ENCODE peak calls at places on chromosome 19, in seven cellular contexts. P is pancreas; O is left ventricle myocardium inferior; Q is left lung; J is A549; R is CD8-positive, alpha-beta memory T cell; X is transverse colon. E is an unnamed sample.

GRCh38 chr19:57288373-57288772 is 8.1 kb downstream of the ZNF460 start:
- DNase-seq in O (no peak), R (no peak), P (no peak), X (no peak), Q (no peak), J (no peak), E (no peak)

GRCh38 chr19:12995596-12996541 is 594 bp downstream of the NFIX start:
- DNase-seq in X (no peak), P (peak; percentile 70), Q (no peak), O (no peak), R (no peak), J (no peak), E (peak; percentile 83)

GRCh38 chr19:10749435-10750384 is 31.8 kb downstream of the DNM2 start:
- DNase-seq in O (no peak), R (no peak), X (peak; percentile 84), Q (no peak), J (no peak), P (peak; percentile 70), E (peak; percentile 12)

GRCh38 chr19:35874392-35874930 is 6.1 kb downstream of the APLP1 start:
- DNase-seq in Q (peak; percentile 77), J (no peak), X (no peak), R (no peak), P (no peak), O (no peak), E (no peak)

GRCh38 chr19:16036397-16036925 is 39.8 kb upstream of the TPM4 start:
- DNase-seq in O (no peak), P (no peak), Q (no peak), J (no peak), X (no peak), R (no peak), E (no peak)

GRCh38 chr19:34838753-34839431 is 65.9 kb upstream of the ZNF599 start:
- DNase-seq in P (no peak), J (peak; percentile 32), Q (peak; percentile 77), X (peak; percentile 31), R (no peak), O (no peak), E (peak; percentile 22)

GRCh38 chr19:50489461-50490011 is 12.9 kb upstream of the GARIN5A start:
- DNase-seq in O (no peak), X (no peak), P (peak; percentile 45), R (no peak), Q (no peak), J (no peak), E (peak; percentile 41)

GRCh38 chr19:19276386-19276785 is 3.3 kb upstream of the TM6SF2 start:
- DNase-seq in X (no peak), P (no peak), J (no peak), R (no peak), Q (no peak), O (no peak), E (no peak)

GRCh38 chr19:46818812-46819211 is 30.4 kb upstream of the SLC1A5 start:
- DNase-seq in O (no peak), Q (no peak), P (no peak), J (peak; percentile 69), R (no peak), X (no peak), E (peak; percentile 6)

DNA sequence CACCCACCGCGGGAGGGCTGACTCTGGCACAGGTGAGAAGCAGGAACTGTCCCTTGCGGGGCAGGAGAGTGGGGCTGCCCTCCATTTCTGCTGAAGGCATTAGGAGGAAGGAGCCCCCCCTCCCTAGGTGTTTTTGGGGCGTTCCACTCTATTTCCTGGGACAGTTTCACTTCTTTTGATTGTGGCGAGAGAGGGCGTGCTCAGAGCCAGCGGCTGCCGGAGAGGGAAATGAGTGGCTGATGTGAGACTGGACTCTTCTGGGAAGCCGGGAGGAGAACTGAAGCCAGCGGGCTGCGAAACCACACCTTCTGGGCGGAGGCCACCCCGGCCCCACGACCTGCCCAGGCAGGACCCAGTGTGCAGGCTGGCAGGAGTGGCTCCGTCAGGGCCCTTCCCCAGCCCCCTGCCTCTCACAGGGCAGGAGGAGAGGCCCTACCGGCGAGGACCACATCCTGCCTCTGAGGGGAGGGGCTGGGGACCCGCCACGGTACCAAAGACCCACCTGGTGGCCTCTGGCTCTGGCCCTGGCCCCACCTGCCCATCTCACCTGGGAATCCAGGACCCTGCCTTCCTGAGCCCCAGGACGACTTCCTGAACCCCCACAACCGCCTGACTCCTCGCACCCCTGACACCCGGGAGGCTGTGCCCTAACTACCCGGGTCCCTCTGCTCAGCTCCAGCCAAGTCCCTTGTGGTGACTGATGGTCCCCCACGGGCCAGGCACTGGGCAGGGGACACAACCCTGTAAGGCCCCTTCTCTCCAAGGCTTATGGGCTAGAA is 25.9 kb downstream of the MPND start:
- DNase-seq in R (peak; percentile 83), J (no peak), P (no peak), Q (peak; percentile 92), X (peak; percentile 84), O (peak; percentile 46), E (peak; percentile 84)
- H3K4me3 ChIP-seq in R (peak overlapping the region; percentile 75), J (no peak overlapping the region), P (peak overlapping the region; percentile 28), Q (no peak overlapping the region), X (peak overlapping the region; percentile 27), O (peak overlapping the region; percentile 50), E (no peak overlapping the region)

GRCh38 chr19:1173845-1174809 is at the start of gene SBNO2:
- DNase-seq in R (peak; percentile 90), Q (peak; percentile 95), O (peak; percentile 88), X (peak; percentile 95), J (peak; percentile 89), P (peak; percentile 99), E (peak; percentile 96)
- H3K4me1 ChIP-seq in R (peaks cover 4% of the 10 kb centered on the region), Q (peaks cover 87% of the 10 kb centered on the region), O (peaks cover 39% of the 10 kb centered on the region), X (peaks cover 4% of the 10 kb centered on the region), J (peaks cover 72% of the 10 kb centered on the region), P (no peaks in the 10 kb centered on the region), E (peaks cover 2% of the 10 kb centered on the region)

DNA sequence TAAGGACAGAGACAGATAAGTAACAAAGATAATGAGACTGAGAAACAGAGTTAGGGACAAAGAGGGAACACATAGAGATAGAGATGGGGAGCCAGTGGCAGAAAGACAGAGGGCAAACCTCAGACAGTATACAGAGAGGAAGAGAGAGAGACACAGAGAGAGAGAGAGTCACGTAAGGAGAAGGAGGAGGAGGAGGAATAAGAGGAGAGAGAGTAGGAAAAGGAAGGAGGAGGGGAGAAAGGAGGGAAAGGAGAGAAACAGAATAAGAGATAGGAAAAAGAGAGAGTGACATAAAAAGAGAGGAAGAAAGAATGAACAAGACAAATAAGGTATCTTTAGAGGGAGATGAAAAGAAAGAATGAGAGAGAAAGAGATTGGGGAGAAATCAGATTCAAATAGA is 23.6 kb downstream of the CYP2B6 start:
- DNase-seq in R (no peak), P (no peak), J (no peak), X (no peak), Q (no peak), O (no peak), E (no peak)
- H3K4me3 ChIP-seq in R (no peak overlapping the region), P (no peak overlapping the region), J (no peak overlapping the region), X (no peak overlapping the region), Q (no peak overlapping the region), O (no peak overlapping the region), E (no peak overlapping the region)

GRCh38 chr19:29678484-29679106 is 13.3 kb downstream of the PLEKHF1 start:
- DNase-seq in R (no peak), X (peak; percentile 28), P (no peak), J (no peak), Q (peak; percentile 74), O (peak; percentile 86), E (peak; percentile 92)
- H3K4me1 ChIP-seq in R (peaks cover 92% of the 10 kb centered on the region), X (no peaks in the 10 kb centered on the region), P (no peaks in the 10 kb centered on the region), J (no peaks in the 10 kb centered on the region), Q (peaks cover 70% of the 10 kb centered on the region), O (peaks cover 90% of the 10 kb centered on the region), E (peaks cover 18% of the 10 kb centered on the region)

GRCh38 chr19:4516199-4516938 is 1.9 kb downstream of the PLIN4 start:
- DNase-seq in O (no peak), P (no peak), Q (no peak), R (no peak), X (no peak), J (no peak), E (no peak)
- H3K4me3 ChIP-seq in O (peak overlapping the region; percentile 74), P (no peak overlapping the region), Q (no peak overlapping the region), R (no peak overlapping the region), X (peak overlapping the region; percentile 36), J (no peak overlapping the region), E (peak overlapping the region; percentile 25)

DNA sequence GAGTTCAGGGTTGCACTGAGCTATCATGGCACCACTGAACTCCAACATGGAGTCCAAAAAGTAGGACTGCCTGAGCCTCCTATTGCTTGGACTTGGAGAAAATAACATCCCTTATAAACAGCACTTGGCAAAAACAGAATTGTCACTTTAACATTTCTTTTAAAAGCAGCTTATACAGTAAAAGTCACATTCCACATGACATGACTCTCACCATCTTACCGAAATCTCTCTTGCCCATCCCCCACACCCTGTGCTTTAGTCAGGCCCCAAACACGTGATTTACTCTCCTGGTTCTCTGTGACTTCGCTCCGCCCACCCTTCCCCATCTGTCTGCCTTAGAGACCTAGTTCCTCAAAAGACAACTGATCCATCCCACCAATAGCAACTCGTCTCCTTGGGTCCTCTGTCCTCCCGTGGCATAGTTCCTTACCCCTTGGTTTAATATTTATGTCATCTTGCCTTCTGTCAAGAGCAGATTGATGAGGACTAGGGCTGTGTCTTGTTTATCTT is 4.6 kb downstream of the SAFB start:
- DNase-seq in P (no peak), X (peak; percentile 50), R (no peak), J (no peak), O (peak; percentile 56), Q (peak; percentile 78), E (peak; percentile 84)
- H3K4me1 ChIP-seq in P (peaks cover 19% of the 10 kb centered on the region), X (peaks cover 33% of the 10 kb centered on the region), R (peaks cover 79% of the 10 kb centered on the region), J (peaks cover 23% of the 10 kb centered on the region), O (peaks cover 96% of the 10 kb centered on the region), Q (peaks cover 86% of the 10 kb centered on the region), E (peaks cover 20% of the 10 kb centered on the region)

GRCh38 chr19:1412995-1413889 is 5.9 kb downstream of the DAZAP1 start:
- DNase-seq in O (no peak), J (no peak), X (no peak), R (no peak), Q (peak; percentile 79), P (no peak), E (peak; percentile 67)
- H3K4me3 ChIP-seq in O (no peak overlapping the region), J (no peak overlapping the region), X (no peak overlapping the region), R (no peak overlapping the region), Q (no peak overlapping the region), P (no peak overlapping the region), E (no peak overlapping the region)

E was measured in right cardiac atrium.